ENCODE peak calls at places on chromosomes 6 and 20, in four cellular contexts. E, P, S and Z are unnamed samples. For H3K4me1, the result is how much of the 10 kb centered on the place peaks cover.

GRCh38 chr6:81894788-81895221 is 142.3 kb upstream of the TENT5A start:
- DNase-seq in E (no peak), P (no peak), S (peak), Z (no peak)

GRCh38 chr6:1987640-1988039 is 257.8 kb downstream of the GMDS start:
- DNase-seq in E (no peak), P (no peak), S (peak), Z (no peak)

GRCh38 chr6:156390621-156391378 is 386.4 kb upstream of the ARID1B start:
- DNase-seq in E (no peak), P (peak), S (no peak), Z (no peak)

GRCh38 chr6:156777866-156778614 is 862 bp downstream of the ARID1B start:
- DNase-seq in E (peak), P (peak), S (peak), Z (peak)

GRCh38 chr6:8177721-8178120 is 75.4 kb upstream of the EEF1E1 start:
- DNase-seq in E (no peak), P (no peak), S (peak), Z (no peak)

GRCh38 chr6:148760568-148761531 is 14.0 kb downstream of the UST start:
- DNase-seq in E (peak), P (peak), S (peak), Z (peak)

GRCh38 chr6:71194730-71195129 is 93.9 kb upstream of the OGFRL1 start:
- DNase-seq in E (no peak), P (no peak), S (peak), Z (no peak)

GRCh38 chr6:133632906-133633305 is 256.0 kb upstream of the TCF21 start:
- DNase-seq in E (no peak), P (peak), S (no peak), Z (no peak)

GRCh38 chr6:154953644-154954043 is 41.5 kb upstream of the TIAM2 start:
- DNase-seq in E (no peak), P (no peak), S (no peak), Z (no peak)

GRCh38 chr20:47392015-47392720 is 35.7 kb upstream of the ZMYND8 start:
- DNase-seq in E (peak), P (peak), S (peak), Z (no peak)

GRCh38 chr6:32087574-32088486 is 21.3 kb downstream of the TNXB start:
- DNase-seq in E (peak), P (peak), S (no peak), Z (peak)

GRCh38 chr6:83193747-83194582 is 808 bp downstream of the RWDD2A start:
- DNase-seq in E (peak), P (peak), S (peak), Z (peak)

GRCh38 chr6:43494766-43495165 is 15.4 kb downstream of the LRRC73 start:
- DNase-seq in E (no peak), P (no peak), S (no peak), Z (no peak)

GRCh38 chr20:61977387-61977786 is 88.3 kb downstream of the TAF4 start:
- DNase-seq in E (no peak), P (no peak), S (no peak), Z (no peak)

GRCh38 chr6:501891-502601 is 110.5 kb downstream of the IRF4 start:
- DNase-seq in E (no peak), P (no peak), S (no peak), Z (peak)

GRCh38 chr20:51062065-51062464 is 39.2 kb upstream of the KCNG1 start:
- DNase-seq in E (no peak), P (no peak), S (peak), Z (no peak)

GRCh38 chr6:106046116-106046853 is 39.9 kb upstream of the PRDM1 start:
- DNase-seq in E (no peak), P (no peak), S (no peak), Z (no peak)

GRCh38 chr6:43973351-43973750 is 153.9 kb downstream of the MRPL14 start:
- DNase-seq in E (no peak), P (no peak), S (peak), Z (no peak)

GRCh38 chr6:36677753-36678487 is 594 bp upstream of the CDKN1A start:
- DNase-seq in E (no peak), P (no peak), S (peak), Z (no peak)

GRCh38 chr6:35258858-35259193 is 709 bp upstream of the ZNF76 start:
- DNase-seq in E (peak), P (peak), S (peak), Z (peak)

GRCh38 chr6:161434921-161435411 is 161.1 kb upstream of the AGPAT4 start:
- DNase-seq in E (peak), P (no peak), S (peak), Z (no peak)

GRCh38 chr20:18705906-18706305 is 107.7 kb upstream of the SCP2D1 start:
- DNase-seq in E (no peak), P (no peak), S (no peak), Z (no peak)

GRCh38 chr20:47801079-47801478 is 15.8 kb upstream of the SULF2 start:
- DNase-seq in E (no peak), P (no peak), S (no peak), Z (no peak)

GRCh38 chr6:138970159-138970558 is 17.9 kb downstream of the REPS1 start:
- DNase-seq in E (no peak), P (no peak), S (peak), Z (no peak)

GRCh38 chr6:39166189-39166917 is 51.4 kb upstream of the SAYSD1 start:
- DNase-seq in E (peak), P (peak), S (peak), Z (peak)

GRCh38 chr20:40536866-40537265 is 152.2 kb downstream of the MAFB start:
- DNase-seq in E (no peak), P (no peak), S (peak), Z (no peak)

GRCh38 chr20:18717062-18717461 is 96.5 kb upstream of the SCP2D1 start:
- DNase-seq in E (no peak), P (no peak), S (no peak), Z (no peak)

GRCh38 chr20:54642733-54643667 is 167.6 kb downstream of the DOK5 start:
- DNase-seq in E (no peak), P (no peak), S (no peak), Z (no peak)

GRCh38 chr6:35168461-35168861 is 27.3 kb upstream of the TCP11 start:
- DNase-seq in E (no peak), P (no peak), S (no peak), Z (no peak)

GRCh38 chr6:98041072-98041471 is 758.1 kb upstream of the MMS22L start:
- DNase-seq in E (no peak), P (peak), S (no peak), Z (no peak)

GRCh38 chr6:98044791-98045190 is 761.8 kb upstream of the MMS22L start:
- DNase-seq in E (no peak), P (no peak), S (no peak), Z (no peak)

GRCh38 chr6:98041921-98042320 is 758.9 kb upstream of the MMS22L start:
- DNase-seq in E (peak), P (peak), S (no peak), Z (no peak)

GRCh38 chr6:98047881-98048280 is 764.9 kb upstream of the MMS22L start:
- DNase-seq in E (no peak), P (no peak), S (no peak), Z (no peak)

GRCh38 chr6:98044168-98044567 is 761.2 kb upstream of the MMS22L start:
- DNase-seq in E (no peak), P (no peak), S (no peak), Z (no peak)
- H3K4me1 ChIP-seq in E (under half), P (half or more), S (under half), Z (under half)

GRCh38 chr6:101663099-101663498 is 269.6 kb downstream of the GRIK2 start:
- DNase-seq in E (no peak), P (no peak), S (no peak), Z (no peak)
- H3K4me1 ChIP-seq in E (under half), P (under half), S (under half), Z (under half)

GRCh38 chr6:117495425-117495824 is 13.0 kb downstream of the DCBLD1 start:
- DNase-seq in E (no peak), P (no peak), S (no peak), Z (no peak)
- H3K4me1 ChIP-seq in E (under half), P (under half), S (half or more), Z (under half)

GRCh38 chr20:33679758-33680485 is 5.7 kb upstream of the NECAB3 start:
- DNase-seq in E (no peak), P (no peak), S (no peak), Z (peak)

GRCh38 chr20:33681288-33681687 is 4.9 kb downstream of the E2F1 start:
- DNase-seq in E (no peak), P (no peak), S (no peak), Z (no peak)

GRCh38 chr20:33684533-33685327 is 1.5 kb downstream of the E2F1 start:
- DNase-seq in E (peak), P (peak), S (no peak), Z (no peak)

GRCh38 chr20:33680681-33681080 is 5.5 kb downstream of the E2F1 start:
- DNase-seq in E (no peak), P (no peak), S (peak), Z (no peak)

DNA sequence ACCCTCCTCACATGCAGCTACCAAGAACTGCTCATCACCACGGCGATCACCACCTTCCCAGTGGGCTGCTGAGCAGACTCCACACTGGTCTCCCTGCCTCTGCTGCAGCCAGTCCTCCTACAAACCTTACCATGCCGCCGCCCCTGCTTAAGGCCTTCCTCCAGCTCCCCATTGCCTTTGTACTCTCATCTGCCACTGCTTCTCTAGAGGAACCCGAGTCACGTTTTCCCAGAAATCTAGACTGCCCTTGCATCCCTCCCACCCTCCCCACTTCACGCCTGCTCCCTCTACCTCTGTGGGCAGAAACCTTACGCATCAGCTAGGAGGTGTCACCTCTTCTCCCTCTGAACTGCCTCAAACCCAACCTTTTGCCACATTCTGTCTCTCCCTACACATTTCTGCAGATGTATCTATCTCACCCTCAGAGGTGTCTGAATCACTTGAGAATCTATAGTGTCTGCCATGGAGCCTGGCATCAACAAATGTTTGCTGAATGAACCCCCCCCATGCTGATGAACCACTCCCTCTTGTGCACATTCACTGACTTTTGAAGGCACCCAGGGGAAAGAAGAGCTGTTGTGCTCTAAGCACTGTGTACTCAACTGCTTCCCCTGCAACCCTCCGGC is 4.3 kb downstream of the E2F1 start:
- DNase-seq in E (no peak), P (no peak), S (no peak), Z (no peak)
- H3K4me1 ChIP-seq in E (under half), P (under half), S (under half), Z (under half)

GRCh38 chr20:31695849-31696804 is 26.5 kb downstream of the BCL2L1 start:
- DNase-seq in E (no peak), P (no peak), S (peak), Z (no peak)
- H3K4me1 ChIP-seq in E (under half), P (under half), S (half or more), Z (under half)

DNA sequence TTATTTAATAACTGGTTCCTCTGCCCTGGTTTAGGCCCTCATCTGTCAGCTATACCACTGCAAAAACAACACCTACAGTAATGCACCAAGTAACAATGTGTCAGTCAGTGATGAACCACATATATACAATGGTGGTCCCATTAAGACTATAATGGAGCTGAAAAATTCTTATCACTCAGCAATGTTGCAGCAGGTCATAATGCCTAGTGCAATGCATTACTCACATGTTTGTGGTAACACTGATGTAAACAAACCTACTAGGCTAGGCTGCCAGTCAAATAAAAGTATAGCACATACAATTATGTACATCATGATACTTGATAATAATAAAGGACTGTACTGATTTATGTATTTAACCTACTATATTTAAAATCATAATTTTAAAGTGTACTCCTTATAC is 31.3 kb downstream of the RARS2 start:
- DNase-seq in E (no peak), P (no peak), S (no peak), Z (no peak)
- H3K4me1 ChIP-seq in E (under half), P (under half), S (under half), Z (under half)

GRCh38 chr6:25670208-25670607 is 18.2 kb downstream of the SCGN start:
- DNase-seq in E (no peak), P (no peak), S (no peak), Z (no peak)

GRCh38 chr6:25675172-25675571 is 23.2 kb downstream of the SCGN start:
- DNase-seq in E (no peak), P (no peak), S (no peak), Z (no peak)

GRCh38 chr6:25670793-25671513 is 18.9 kb downstream of the SCGN start:
- DNase-seq in E (no peak), P (peak), S (peak), Z (no peak)

GRCh38 chr6:25676775-25677174 is 24.8 kb downstream of the SCGN start:
- DNase-seq in E (no peak), P (no peak), S (no peak), Z (no peak)

GRCh38 chr6:25671652-25672051 is 19.6 kb downstream of the SCGN start:
- DNase-seq in E (no peak), P (no peak), S (no peak), Z (no peak)
- H3K4me1 ChIP-seq in E (under half), P (under half), S (under half), Z (under half)

GRCh38 chr20:33677991-33678431 is 3.8 kb upstream of the NECAB3 start:
- DNase-seq in E (no peak), P (no peak), S (no peak), Z (no peak)
- H3K4me1 ChIP-seq in E (under half), P (under half), S (under half), Z (under half)

DNA sequence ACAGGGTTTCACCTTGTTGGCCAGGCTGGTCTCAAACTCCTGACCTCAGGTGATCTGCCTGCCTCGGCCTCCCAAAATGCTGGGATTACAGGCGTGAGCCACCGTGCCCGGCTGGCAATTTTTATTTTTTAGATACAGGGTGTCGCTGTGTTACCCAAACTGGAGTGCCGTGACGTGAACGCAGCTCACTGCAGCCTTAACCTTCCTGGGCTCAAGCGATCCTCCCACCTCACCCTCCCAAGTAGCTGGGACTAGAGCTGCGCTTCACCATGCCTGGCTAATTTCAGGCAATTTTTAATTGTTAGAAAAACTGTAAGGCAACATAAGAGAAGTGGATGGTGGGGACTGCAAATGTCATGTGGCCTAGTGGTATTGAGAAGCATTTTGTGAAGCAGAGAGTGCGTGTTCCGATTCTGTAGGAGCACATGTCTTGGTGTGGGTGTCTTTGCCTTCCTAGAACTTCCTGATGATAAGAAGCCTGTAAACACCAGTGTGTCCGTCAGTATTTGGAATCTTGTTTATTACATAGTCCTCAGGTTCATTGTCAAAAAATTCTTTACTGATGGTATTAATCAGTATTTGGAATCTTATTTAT is 18.0 kb downstream of the JARID2 start:
- DNase-seq in E (no peak), P (no peak), S (no peak), Z (no peak)
- H3K4me1 ChIP-seq in E (half or more), P (half or more), S (half or more), Z (half or more)

GRCh38 chr6:127891731-127892326 is 9.0 kb downstream of the THEMIS start:
- DNase-seq in E (no peak), P (no peak), S (no peak), Z (no peak)
- H3K4me1 ChIP-seq in E (under half), P (under half), S (under half), Z (half or more)